ENCODE peak calls at places on chromosomes 16 and 17, in seven cellular contexts. S is cardiac muscle cell, Y is pancreas, B is lower lobe of right lung, Q is esophagus squamous epithelium, V is ovary, C is transverse colon. R is an unnamed sample.

GRCh38 chr17:72392056-72393010 is 271.5 kb downstream of the SOX9 start:
- DNase-seq in S (peak; percentile 85), Y (no peak), B (no peak), Q (no peak), V (no peak), C (no peak), R (no peak)

GRCh38 chr17:4739122-4740024 is at the start of the genes CXCL16 and ZMYND15:
- DNase-seq in S (peak; percentile 49), Y (peak; percentile 71), B (peak; percentile 81), Q (no peak), V (peak; percentile 57), C (peak; percentile 83), R (peak; percentile 52)

GRCh38 chr17:5241861-5242671 is 7.4 kb upstream of the SCIMP start:
- DNase-seq in S (no peak), Y (no peak), B (no peak), Q (no peak), V (no peak), C (peak; percentile 27), R (no peak)

GRCh38 chr17:20784100-20784665 is 204.7 kb downstream of the CDRT15L2 start:
- DNase-seq in S (no peak), Y (no peak), B (no peak), Q (no peak), V (no peak), C (no peak), R (no peak)

GRCh38 chr17:9969301-9969935 is 64.3 kb upstream of the RCVRN start:
- DNase-seq in S (no peak), Y (no peak), B (no peak), Q (no peak), V (no peak), C (no peak), R (no peak)

GRCh38 chr17:7886227-7887037 is 2.2 kb upstream of the CHD3 start:
- DNase-seq in S (peak; percentile 42), Y (peak; percentile 59), B (no peak), Q (no peak), V (peak; percentile 63), C (peak; percentile 51), R (no peak)

GRCh38 chr17:57999496-58000017 is 7.5 kb downstream of the SRSF1 start:
- DNase-seq in S (peak; percentile 84), Y (no peak), B (no peak), Q (no peak), V (no peak), C (no peak), R (no peak)

GRCh38 chr16:85718682-85719081 is 29.9 kb upstream of the GINS2 start:
- DNase-seq in S (no peak), Y (no peak), B (no peak), Q (no peak), V (no peak), C (peak; percentile 28), R (no peak)

GRCh38 chr17:48453447-48453846 is 23.4 kb upstream of the SKAP1 start:
- DNase-seq in S (no peak), Y (no peak), B (no peak), Q (no peak), V (no peak), C (no peak), R (no peak)

GRCh38 chr17:74671031-74671771 is 41.5 kb downstream of the CD300LF start:
- DNase-seq in S (peak; percentile 90), Y (peak; percentile 66), B (peak; percentile 88), Q (no peak), V (peak; percentile 51), C (peak; percentile 62), R (peak; percentile 81)

GRCh38 chr17:30297715-30298114 is 6.0 kb upstream of the BLMH start:
- DNase-seq in S (no peak), Y (no peak), B (no peak), Q (no peak), V (no peak), C (no peak), R (no peak)
- TF ChIP-seq CTCF in S (no peak), Y (no peak), B (no peak), Q (no peak), V (no peak), C (no peak), R (no peak)

GRCh38 chr16:81483970-81484595 is 39.5 kb downstream of the CMIP start:
- DNase-seq in S (no peak), Y (no peak), B (no peak), Q (no peak), V (no peak), C (no peak), R (no peak)
- H3K4me1 ChIP-seq in S (peaks cover 10% of the 10 kb centered on the region), Y (no peaks in the 10 kb centered on the region), B (peaks cover 100% of the 10 kb centered on the region), Q (peaks cover 17% of the 10 kb centered on the region), V (peaks cover 10% of the 10 kb centered on the region), C (peaks cover 15% of the 10 kb centered on the region), R (peaks cover 59% of the 10 kb centered on the region)

GRCh38 chr16:29900888-29901606 is 759 bp downstream of the ASPHD1 start:
- DNase-seq in S (no peak), Y (peak; percentile 52), B (peak; percentile 43), Q (no peak), V (no peak), C (no peak), R (no peak)

GRCh38 chr16:29901607-29901945 is 1.3 kb downstream of the ASPHD1 start:
- DNase-seq in S (no peak), Y (peak; percentile 54), B (no peak), Q (no peak), V (no peak), C (no peak), R (no peak)

GRCh38 chr16:29898786-29899515 is 399 bp downstream of the SEZ6L2 start:
- DNase-seq in S (no peak), Y (peak; percentile 77), B (no peak), Q (no peak), V (no peak), C (peak; percentile 69), R (no peak)

GRCh38 chr16:29899516-29900101 is at the start of gene SEZ6L2:
- DNase-seq in S (peak; percentile 97), Y (peak; percentile 89), B (peak; percentile 79), Q (no peak), V (no peak), C (peak; percentile 86), R (peak; percentile 31)

GRCh38 chr16:29900102-29900887 is at the start of gene ASPHD1:
- DNase-seq in S (peak; percentile 92), Y (peak; percentile 87), B (peak; percentile 78), Q (no peak), V (peak; percentile 82), C (no peak), R (peak; percentile 71)
- H3K4me3 ChIP-seq in S (peak within 1 kb of the TSS; percentile 36), Y (peak within 1 kb of the TSS; percentile 51), B (peak within 1 kb of the TSS; percentile 71), Q (peak within 1 kb of the TSS; percentile 61), V (peak within 1 kb of the TSS; percentile 49), C (peak within 1 kb of the TSS; percentile 74), R (peak within 1 kb of the TSS; percentile 75)

GRCh38 chr16:589658-590159 is at the start of gene RAB40C:
- DNase-seq in S (peak; percentile 99), Y (peak; percentile 100), B (peak; percentile 100), Q (peak; percentile 95), V (peak; percentile 99), C (peak; percentile 99), R (peak; percentile 99)
- TF ChIP-seq CTCF in S (no peak), Y (no peak), B (peak; percentile 26), Q (no peak), V (peak; percentile 19), C (peak; percentile 22), R (no peak)

GRCh38 chr16:590165-590874 is 454 bp downstream of the RAB40C start:
- DNase-seq in S (peak; percentile 64), Y (peak; percentile 79), B (peak; percentile 75), Q (no peak), V (peak; percentile 62), C (no peak), R (no peak)

GRCh38 chr16:592518-593306 is 2.8 kb downstream of the RAB40C start:
- DNase-seq in S (peak; percentile 59), Y (peak; percentile 80), B (peak; percentile 87), Q (no peak), V (peak; percentile 39), C (peak; percentile 56), R (no peak)

GRCh38 chr16:588889-589657 is 793 bp upstream of the RAB40C start:
- DNase-seq in S (peak; percentile 97), Y (peak; percentile 98), B (peak; percentile 97), Q (peak; percentile 91), V (peak; percentile 98), C (peak; percentile 98), R (peak; percentile 97)

GRCh38 chr16:591892-592517 is 2.1 kb downstream of the RAB40C start:
- DNase-seq in S (no peak), Y (peak; percentile 58), B (peak; percentile 44), Q (no peak), V (peak; percentile 29), C (no peak), R (no peak)

GRCh38 chr16:590875-591200 is 972 bp downstream of the RAB40C start:
- DNase-seq in S (no peak), Y (no peak), B (no peak), Q (no peak), V (no peak), C (no peak), R (no peak)
- H3K4me1 ChIP-seq in S (peaks cover 13% of the 10 kb centered on the region), Y (peaks cover 47% of the 10 kb centered on the region), B (peaks cover 72% of the 10 kb centered on the region), Q (peaks cover 63% of the 10 kb centered on the region), V (peaks cover 13% of the 10 kb centered on the region), C (peaks cover 48% of the 10 kb centered on the region), R (peaks cover 70% of the 10 kb centered on the region)

GRCh38 chr16:75105306-75106061 is 11.1 kb downstream of the LDHD start:
- DNase-seq in S (peak; percentile 36), Y (no peak), B (peak; percentile 76), Q (no peak), V (peak; percentile 50), C (peak; percentile 62), R (peak; percentile 57)
- H3K4me3 ChIP-seq in S (no peak overlapping the region), Y (no peak overlapping the region), B (no peak overlapping the region), Q (no peak overlapping the region), V (no peak overlapping the region), C (no peak overlapping the region), R (no peak overlapping the region)

GRCh38 chr17:16922386-16923096 is 49.4 kb downstream of the TNFRSF13B start:
- DNase-seq in S (no peak), Y (no peak), B (no peak), Q (no peak), V (no peak), C (peak; percentile 2), R (no peak)
- TF ChIP-seq CTCF in S (no peak), Y (no peak), B (no peak), Q (no peak), V (no peak), C (no peak), R (no peak)